ENCODE peak calls at places on chromosomes 3 and 15, in nine cellular contexts. E is stimulated activated CD4-positive, alpha-beta T cell treated with anti-CD3 and anti-CD28 coated beads, Interleukin-4, amount 100 ng/mL, for 48 hours; U is T1000; J is ELF-1; Z is NCI-H510A treated with DMSO at 0.1 percent for 48 hours; P is SK-N-SH; I is OCI-LY7; M is nephron progenitor cell; R is neuronal stem cell. C is an unnamed sample.

GRCh38 chr15:100777821-100778220 is 101.8 kb upstream of the ALDH1A3 start:
- DNase-seq in E (no peak), U (no peak), J (no peak), Z (no peak), P (no peak), I (no peak), M (no peak), R (no peak), C (no peak)

GRCh38 chr3:164306042-164306441 is 772.3 kb downstream of the SI start:
- DNase-seq in E (no peak), U (no peak), J (no peak), Z (peak), P (no peak), I (no peak), M (no peak), R (no peak), C (no peak)

GRCh38 chr3:37909067-37909911 is 47.6 kb downstream of the CTDSPL start:
- DNase-seq in E (no peak), U (no peak), J (no peak), Z (no peak), P (no peak), I (no peak), M (no peak), R (no peak), C (no peak)

GRCh38 chr15:42089942-42090341 is 4.4 kb downstream of the PLA2G4D start:
- DNase-seq in E (no peak), U (no peak), J (no peak), Z (no peak), P (no peak), I (no peak), M (no peak), R (no peak), C (no peak)

GRCh38 chr3:150407818-150408231 is 273 bp upstream of the TSC22D2 start:
- DNase-seq in E (no peak), U (no peak), J (no peak), Z (peak), P (no peak), I (no peak), M (no peak), R (no peak), C (no peak)

GRCh38 chr3:194711913-194712312 is 26.2 kb downstream of the FAM43A start:
- DNase-seq in E (no peak), U (peak), J (peak), Z (no peak), P (no peak), I (no peak), M (no peak), R (no peak), C (no peak)

GRCh38 chr3:187986514-187986934 is 167.4 kb upstream of the LPP start:
- DNase-seq in E (peak), U (peak), J (peak), Z (no peak), P (no peak), I (no peak), M (no peak), R (no peak), C (peak)

GRCh38 chr15:62035256-62035908 is 24.9 kb downstream of the VPS13C start:
- DNase-seq in E (no peak), U (no peak), J (no peak), Z (no peak), P (no peak), I (no peak), M (no peak), R (no peak), C (no peak)

GRCh38 chr3:125318859-125319258 is 56.3 kb downstream of the ZNF148 start:
- DNase-seq in E (no peak), U (no peak), J (no peak), Z (no peak), P (no peak), I (no peak), M (no peak), R (no peak), C (no peak)

GRCh38 chr3:179322481-179323196 is at the start of gene ZNF639:
- DNase-seq in E (peak), U (peak), J (peak), Z (peak), P (peak), I (peak), M (peak), R (peak), C (peak)

GRCh38 chr15:88083828-88084760 is 172.4 kb downstream of the NTRK3 start:
- DNase-seq in E (no peak), U (no peak), J (no peak), Z (no peak), P (no peak), I (no peak), M (no peak), R (no peak), C (no peak)

GRCh38 chr3:31503456-31503855 is 29.3 kb upstream of the STT3B start:
- DNase-seq in E (no peak), U (no peak), J (peak), Z (no peak), P (no peak), I (no peak), M (no peak), R (no peak), C (no peak)

GRCh38 chr3:195863121-195864061 is 45.0 kb downstream of the TNK2 start:
- DNase-seq in E (peak), U (peak), J (peak), Z (peak), P (peak), I (peak), M (peak), R (peak), C (peak)

GRCh38 chr15:56074866-56075265 is 81.5 kb upstream of the NEDD4 start:
- DNase-seq in E (no peak), U (no peak), J (no peak), Z (no peak), P (no peak), I (no peak), M (no peak), R (no peak), C (no peak)

GRCh38 chr3:181880339-181880738 is 168.6 kb downstream of the SOX2 start:
- DNase-seq in E (no peak), U (no peak), J (peak), Z (no peak), P (peak), I (no peak), M (no peak), R (peak), C (no peak)

GRCh38 chr3:169772530-169772950 is 656 bp upstream of the MYNN start:
- DNase-seq in E (no peak), U (peak), J (peak), Z (peak), P (peak), I (peak), M (peak), R (peak), C (peak)